ENCODE peak calls at places on chromosomes 16 and 17, in four cellular contexts. M, I, J and C are unnamed samples.

GRCh38 chr17:16406742-16407674 is 8.4 kb upstream of the TRPV2 start:
- DNase-seq in J (no peak), M (peak), I (peak), C (peak)

GRCh38 chr16:78918805-78919204 is 681.7 kb downstream of the MAF start:
- DNase-seq in J (no peak), M (no peak), I (no peak), C (no peak)

GRCh38 chr17:67246648-67247415 is 1.8 kb upstream of the HELZ start:
- DNase-seq in M (peak), I (no peak), J (peak), C (peak)

GRCh38 chr16:10995555-10995954 is 51.2 kb downstream of the CLEC16A start:
- DNase-seq in J (no peak), M (no peak), I (no peak), C (no peak)

GRCh38 chr16:77262971-77263370 is 63.8 kb downstream of the SYCE1L start:
- DNase-seq in J (no peak), I (no peak), M (no peak), C (no peak)

GRCh38 chr17:58337600-58338453 is 9.2 kb upstream of the TSPOAP1 start:
- DNase-seq in M (peak), I (no peak), J (peak), C (peak)

GRCh38 chr17:39231587-39232551 is 6.1 kb upstream of the STAC2 start:
- DNase-seq in J (no peak), M (peak), I (peak), C (peak)

GRCh38 chr17:39872700-39873099 is 4.7 kb downstream of the ZPBP2 start:
- DNase-seq in J (peak), I (no peak), M (no peak), C (no peak)

GRCh38 chr17:1027044-1027443 is 30.1 kb downstream of the TIMM22 start:
- DNase-seq in J (no peak), I (no peak), M (no peak), C (no peak)

GRCh38 chr16:70795513-70795912 is 5.4 kb downstream of the VAC14 start:
- DNase-seq in I (no peak), J (no peak), M (no peak), C (no peak)

GRCh38 chr17:38861399-38861843 is 7.9 kb upstream of the RPL23 start:
- DNase-seq in I (no peak), J (peak), M (no peak), C (peak)

GRCh38 chr17:15409721-15410247 is 57.6 kb downstream of the CDRT4 start:
- DNase-seq in M (no peak), I (no peak), J (no peak), C (no peak)

GRCh38 chr17:64255764-64256163 is 7.3 kb downstream of the TEX2 start:
- DNase-seq in M (no peak), J (no peak), I (no peak), C (no peak)

GRCh38 chr17:12388206-12388605 is 277.5 kb upstream of the MYOCD start:
- DNase-seq in J (no peak), I (no peak), M (no peak), C (no peak)

GRCh38 chr16:75620326-75621169 is 2.5 kb downstream of the ADAT1 start:
- DNase-seq in J (no peak), I (no peak), M (peak), C (no peak)

GRCh38 chr17:5772720-5773119 is 188.4 kb upstream of the NLRP1 start:
- DNase-seq in J (no peak), I (no peak), M (no peak), C (no peak)

GRCh38 chr17:51133365-51133764 is 12.7 kb upstream of the SPAG9 start:
- DNase-seq in M (no peak), I (no peak), J (no peak), C (no peak)

GRCh38 chr16:13077816-13078215 is 176.4 kb downstream of the SHISA9 start:
- DNase-seq in M (no peak), I (no peak), J (no peak), C (no peak)

GRCh38 chr17:428414-428813 is 75.8 kb upstream of the RPH3AL start:
- DNase-seq in M (no peak), J (no peak), I (no peak), C (no peak)

GRCh38 chr17:45114117-45114932 is 18.0 kb downstream of the PLCD3 start:
- DNase-seq in I (peak), M (no peak), J (no peak), C (no peak)

GRCh38 chr17:81487487-81488275 is 24.9 kb downstream of the ACTG1 start:
- DNase-seq in I (peak), J (peak), M (peak), C (peak)

GRCh38 chr16:30585400-30586191 is at the start of gene ZNF785:
- DNase-seq in I (peak), J (no peak), M (peak), C (peak)

GRCh38 chr16:28319476-28320022 is 27.2 kb downstream of the SBK1 start:
- DNase-seq in I (no peak), M (no peak), J (no peak), C (no peak)

GRCh38 chr17:18981385-18981641 is 23.3 kb downstream of the FAM83G start:
- DNase-seq in J (no peak), I (no peak), M (no peak), C (no peak)

GRCh38 chr16:89190150-89190958 is 10.0 kb downstream of the SLC22A31 start:
- DNase-seq in M (no peak), J (no peak), I (peak), C (no peak)

GRCh38 chr16:89193021-89193575 is 7.2 kb downstream of the SLC22A31 start:
- DNase-seq in J (peak), M (peak), I (peak), C (peak)

GRCh38 chr16:89189358-89190025 is 10.8 kb downstream of the SLC22A31 start:
- DNase-seq in I (no peak), M (no peak), J (no peak), C (no peak)

GRCh38 chr16:89191901-89192184 is 8.5 kb downstream of the SLC22A31 start:
- DNase-seq in M (no peak), I (no peak), J (no peak), C (peak)

GRCh38 chr16:89191033-89191900 is 9.1 kb downstream of the SLC22A31 start:
- DNase-seq in J (no peak), I (peak), M (no peak), C (peak)
- TF ChIP-seq FOXJ3 in J (no peak), I (no peak), M (no peak), C (no peak)

DNA sequence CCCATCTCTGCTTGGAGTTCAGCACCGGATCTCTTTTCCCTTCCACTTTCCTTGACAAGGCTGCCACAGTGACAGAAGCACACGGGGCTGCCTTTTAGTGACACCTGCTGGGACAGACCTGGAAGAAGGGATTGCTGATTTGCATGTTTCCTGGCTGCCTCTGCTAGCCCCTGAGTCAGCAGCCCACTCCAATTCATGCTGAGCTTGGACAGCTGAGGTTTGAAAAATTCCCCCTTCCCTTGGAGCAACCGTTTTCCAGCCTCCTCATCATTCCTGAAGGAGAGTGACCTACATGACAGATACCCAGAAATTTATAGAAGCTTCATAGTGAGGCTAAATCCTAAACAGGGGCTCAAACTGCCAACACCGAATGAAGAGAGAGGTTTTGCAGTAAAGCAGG is 18.8 kb upstream of the RBL2 start:
- DNase-seq in I (no peak), J (peak), M (no peak), C (peak)
- TF ChIP-seq FOXJ3 in I (no peak), J (no peak), M (no peak), C (no peak)

GRCh38 chr16:55569025-55569424 is 2.5 kb downstream of the CAPNS2 start:
- DNase-seq in M (no peak), J (no peak), I (no peak), C (no peak)
- TF ChIP-seq FOXJ3 in M (no peak), J (no peak), I (no peak), C (no peak)

DNA sequence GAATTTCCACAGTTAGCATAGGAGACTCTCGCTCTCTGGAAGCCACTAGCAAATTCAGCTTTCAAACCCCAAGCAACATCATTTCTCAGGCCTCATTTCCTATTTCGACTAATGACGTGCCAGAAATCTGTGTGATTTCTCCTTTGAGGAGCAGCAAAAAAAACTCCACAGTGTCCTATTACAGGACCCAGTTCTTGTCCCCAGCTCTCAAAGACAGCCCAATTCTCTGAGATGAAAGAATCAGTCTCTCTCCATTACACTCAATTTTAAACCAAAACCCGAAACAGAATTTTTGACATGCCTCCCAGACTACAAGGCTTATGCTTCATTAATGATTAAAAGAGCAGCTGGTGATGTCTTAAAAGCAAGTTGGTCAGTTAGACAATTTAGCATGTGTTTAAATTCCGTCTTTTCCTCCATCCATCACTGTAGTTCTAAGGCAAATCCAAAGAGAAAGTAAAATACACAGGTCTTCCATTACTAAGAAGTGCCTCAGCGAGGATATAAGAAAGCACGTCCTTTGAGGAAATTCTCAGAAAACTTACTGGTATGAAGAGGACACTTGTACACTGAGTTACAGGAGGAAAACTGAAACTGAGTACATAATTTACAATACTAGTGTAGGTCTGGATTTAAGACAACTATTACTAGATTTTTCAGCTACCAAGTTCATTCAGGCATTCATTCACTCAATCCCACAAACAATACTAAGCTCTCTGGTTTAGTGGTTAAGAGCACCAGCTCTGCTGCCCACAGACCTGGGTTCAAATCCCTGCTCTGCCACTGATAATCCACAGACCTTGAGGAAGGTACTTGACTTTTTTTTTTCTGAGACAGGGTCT is 12.5 kb downstream of the TOM1L2 start:
- DNase-seq in I (no peak), M (no peak), J (no peak), C (no peak)
- TF ChIP-seq FOXJ3 in I (no peak), M (no peak), J (no peak), C (no peak)

GRCh38 chr17:62827722-62828498 is 19.8 kb upstream of the MARCHF10 start:
- DNase-seq in M (no peak), J (no peak), I (peak), C (no peak)
- TF ChIP-seq FOXJ3 in M (no peak), J (no peak), I (no peak), C (no peak)

DNA sequence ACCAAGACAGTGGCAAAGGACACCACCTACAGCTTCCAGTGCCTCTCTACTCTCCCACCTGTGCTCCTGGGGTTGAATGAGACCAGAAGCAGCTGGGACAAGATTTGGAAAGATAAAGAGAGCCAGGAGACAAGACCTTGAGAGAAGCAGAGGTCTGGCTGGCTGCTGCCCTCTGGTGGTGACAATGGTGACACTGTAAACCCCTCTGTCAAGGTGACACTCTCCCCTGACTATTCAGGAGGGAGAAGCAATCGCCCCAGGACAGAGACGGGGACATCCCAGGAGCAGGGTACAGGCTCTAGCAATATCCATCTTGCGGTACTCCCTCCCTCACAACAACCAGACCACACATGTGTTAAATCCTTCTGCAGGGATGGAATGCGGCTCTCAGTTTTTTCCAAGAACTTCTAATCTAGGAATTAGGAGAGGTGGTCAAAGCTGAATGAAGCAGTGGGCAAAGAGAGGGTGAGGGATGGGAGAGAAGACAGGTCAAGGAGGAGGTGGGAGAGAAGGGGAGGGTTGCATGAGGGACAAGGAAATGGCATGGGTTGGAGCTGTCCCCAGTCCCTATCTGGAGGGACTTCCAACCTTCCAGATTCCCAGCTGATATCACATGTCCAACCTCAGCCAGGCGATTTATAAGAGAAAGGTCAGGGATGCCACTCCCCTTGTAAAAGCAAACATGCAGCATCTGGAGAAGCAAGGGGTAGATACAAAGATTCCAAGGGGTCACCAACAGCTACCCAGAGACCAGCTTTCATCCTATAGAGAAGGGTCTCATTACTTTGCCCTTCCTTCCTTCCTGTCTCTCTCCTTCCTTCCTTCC is 2.9 kb downstream of the PHOSPHO1 start:
- DNase-seq in I (peak), J (peak), M (peak), C (peak)
- TF ChIP-seq FOXJ3 in I (no peak), J (no peak), M (no peak), C (no peak)

DNA sequence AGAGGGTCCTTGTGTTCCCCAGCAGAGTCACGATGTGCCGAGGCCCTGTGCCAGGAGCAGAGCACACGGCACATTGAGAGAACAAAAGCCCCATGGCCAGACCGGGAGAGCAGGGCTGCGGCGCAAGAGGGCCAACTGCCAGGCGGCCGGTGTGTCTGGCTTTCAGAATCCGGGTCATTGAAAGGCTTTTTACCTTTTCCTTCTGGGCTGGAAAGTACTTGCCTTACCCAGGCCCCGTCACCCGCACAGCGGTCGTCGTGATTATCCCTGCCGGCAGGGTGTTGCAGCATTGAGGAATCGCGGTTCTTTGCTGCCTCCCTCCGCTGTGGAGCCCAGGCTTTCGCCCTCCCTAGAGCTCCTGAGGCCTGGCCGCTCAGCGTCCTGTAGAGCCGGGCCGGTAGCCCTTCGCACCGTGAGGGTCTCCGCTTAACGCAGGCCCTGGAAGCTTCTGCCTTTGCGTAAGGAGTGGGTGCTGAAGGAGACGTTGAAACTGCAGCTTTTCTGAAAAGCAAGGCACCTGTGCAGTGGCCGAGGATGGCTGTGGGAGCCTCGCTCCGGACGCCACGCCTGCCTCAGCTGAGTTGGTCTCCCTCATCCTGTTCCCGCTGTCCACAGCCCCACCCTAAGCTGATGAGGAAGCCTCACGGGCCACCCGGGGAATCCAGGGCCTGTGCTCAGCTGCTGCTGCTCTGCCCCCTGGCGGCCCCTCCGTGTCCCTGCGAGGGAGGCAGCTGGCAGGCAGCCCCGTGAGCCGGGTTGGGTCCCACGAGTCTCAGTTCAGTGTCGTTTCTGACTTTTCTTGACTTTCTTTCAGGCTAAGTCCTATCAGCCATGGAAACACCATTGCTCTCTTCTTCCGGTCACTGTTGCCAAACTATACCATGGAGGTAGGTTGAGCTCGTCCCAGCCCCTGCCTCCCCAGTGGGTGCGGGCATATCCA is 8.6 kb upstream of the MC1R start:
- DNase-seq in I (peak), J (peak), M (peak), C (peak)
- TF ChIP-seq FOXJ3 in I (no peak), J (no peak), M (no peak), C (no peak)

GRCh38 chr16:50246299-50247122 is 19.8 kb upstream of the ADCY7 start:
- DNase-seq in I (peak), M (no peak), J (no peak), C (peak)
- TF ChIP-seq FOXJ3 in I (no peak), M (no peak), J (no peak), C (no peak)

DNA sequence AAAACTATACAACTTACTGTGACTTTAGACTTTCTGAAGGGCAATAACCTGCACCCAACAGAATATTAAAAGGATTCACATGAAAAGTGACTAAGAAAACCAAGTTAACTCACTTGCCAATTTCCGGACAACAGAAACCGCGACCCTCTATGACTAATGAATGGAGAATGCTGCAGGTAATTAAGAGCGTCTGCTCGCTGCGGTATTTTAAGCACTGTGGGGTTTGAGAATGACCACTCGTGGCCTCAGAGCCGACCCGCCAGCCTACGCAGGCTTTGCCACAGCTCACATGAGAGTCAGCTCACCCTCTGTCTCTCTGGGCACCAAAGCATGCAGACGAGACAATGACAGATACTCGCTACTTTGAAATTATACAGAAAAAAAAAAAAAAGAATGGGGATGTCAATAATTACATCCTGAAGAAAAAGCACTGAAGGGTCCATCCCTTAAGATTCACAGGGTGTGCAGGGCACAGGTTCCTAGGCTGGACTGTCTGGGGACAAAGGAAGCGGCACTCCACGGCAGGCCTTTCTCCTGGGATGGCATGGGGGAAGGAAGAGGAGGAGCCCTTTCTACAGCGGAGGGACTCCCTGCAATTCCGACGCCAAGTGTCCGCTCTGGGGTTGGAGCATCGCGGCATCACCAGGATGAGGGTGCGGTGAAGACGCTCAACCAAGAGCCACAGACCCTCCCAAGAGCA is 35.0 kb downstream of the ZCCHC14 start:
- DNase-seq in J (no peak), I (peak), M (no peak), C (no peak)
- TF ChIP-seq FOXJ3 in J (no peak), I (no peak), M (no peak), C (no peak)